ENCODE peak calls at places on chromosome 14, in six cellular contexts. One of them, this sample, is unnamed.

GRCh38 chr14:88975926-88976325 is 151.5 kb downstream of the TTC8 start:
- DNase-seq in GM23338: peak; percentile 6
- DNase-seq in PC-3: no peak
- DNase-seq in SK-N-SH: no peak
- DNase-seq in MM.1S: no peak
- DNase-seq in GM23248: no peak
- DNase-seq in this sample: no peak

GRCh38 chr14:38139926-38140325 is 67.8 kb upstream of the SSTR1 start:
- DNase-seq in GM23338: no peak
- DNase-seq in PC-3: no peak
- DNase-seq in SK-N-SH: no peak
- DNase-seq in MM.1S: no peak
- DNase-seq in GM23248: no peak
- DNase-seq in this sample: no peak

GRCh38 chr14:101820283-101820798 is 58.8 kb downstream of the PPP2R5C start:
- DNase-seq in GM23338: no peak
- DNase-seq in PC-3: no peak
- DNase-seq in SK-N-SH: no peak
- DNase-seq in MM.1S: no peak
- DNase-seq in GM23248: no peak
- DNase-seq in this sample: no peak

GRCh38 chr14:73625686-73626085 is 13.4 kb downstream of the ACOT6 start:
- DNase-seq in GM23338: no peak
- DNase-seq in PC-3: no peak
- DNase-seq in SK-N-SH: no peak
- DNase-seq in MM.1S: no peak
- DNase-seq in GM23248: no peak
- DNase-seq in this sample: no peak

GRCh38 chr14:34051966-34052657 is 101.2 kb upstream of the EGLN3 start:
- DNase-seq in GM23338: no peak
- DNase-seq in PC-3: peak; percentile 90
- DNase-seq in SK-N-SH: no peak
- DNase-seq in MM.1S: peak; percentile 54
- DNase-seq in GM23248: peak; percentile 83
- DNase-seq in this sample: no peak

GRCh38 chr14:80959448-80960006 is 4.1 kb downstream of the TSHR start:
- DNase-seq in GM23338: no peak
- DNase-seq in PC-3: no peak
- DNase-seq in SK-N-SH: no peak
- DNase-seq in MM.1S: peak; percentile 93
- DNase-seq in GM23248: no peak
- DNase-seq in this sample: no peak

GRCh38 chr14:20631023-20631820 is 10.3 kb downstream of the OR6S1 start:
- DNase-seq in GM23338: peak; percentile 73
- DNase-seq in PC-3: peak; percentile 86
- DNase-seq in SK-N-SH: no peak
- DNase-seq in MM.1S: peak; percentile 35
- DNase-seq in GM23248: peak; percentile 61
- DNase-seq in this sample: peak; percentile 70

GRCh38 chr14:86540636-86541247 is 1010.8 kb downstream of the FLRT2 start:
- DNase-seq in GM23338: no peak
- DNase-seq in PC-3: no peak
- DNase-seq in SK-N-SH: no peak
- DNase-seq in MM.1S: peak; percentile 51
- DNase-seq in GM23248: no peak
- DNase-seq in this sample: no peak

GRCh38 chr14:77503138-77503537 is 4.5 kb upstream of the ISM2 start:
- DNase-seq in GM23338: no peak
- DNase-seq in PC-3: no peak
- DNase-seq in SK-N-SH: no peak
- DNase-seq in MM.1S: no peak
- DNase-seq in GM23248: no peak
- DNase-seq in this sample: no peak

DNA sequence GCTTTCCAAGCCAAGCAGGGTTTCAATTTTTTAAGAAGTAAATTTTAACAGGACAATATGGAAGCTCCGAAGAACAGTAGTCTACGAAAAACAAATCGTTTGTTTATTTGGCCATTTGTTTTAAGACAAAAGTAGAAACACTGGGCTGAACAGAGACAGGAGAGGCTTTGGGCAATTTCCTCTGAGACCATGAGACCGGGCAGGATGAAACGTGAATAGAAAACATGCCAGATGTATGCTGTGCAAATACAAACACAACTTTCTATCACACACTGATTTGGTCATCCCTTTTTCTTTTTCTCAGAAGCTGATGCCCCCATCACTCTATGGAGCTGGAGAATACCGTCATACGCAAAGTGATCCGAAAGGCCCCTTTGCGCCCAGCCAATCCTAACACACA is 1111.1 kb downstream of the BCL11B start:
- DNase-seq in GM23338: no peak
- DNase-seq in PC-3: no peak
- DNase-seq in SK-N-SH: no peak
- DNase-seq in MM.1S: no peak
- DNase-seq in GM23248: no peak
- DNase-seq in this sample: no peak
- H3K4me1 ChIP-seq in GM23338: peaks cover 10% of the 10 kb centered on the region
- H3K4me1 ChIP-seq in PC-3: no peaks in the 10 kb centered on the region
- H3K4me1 ChIP-seq in SK-N-SH: no peaks in the 10 kb centered on the region
- H3K4me1 ChIP-seq in MM.1S: no peaks in the 10 kb centered on the region
- H3K4me1 ChIP-seq in GM23248: no peaks in the 10 kb centered on the region
- H3K4me1 ChIP-seq in this sample: peaks cover 14% of the 10 kb centered on the region

DNA sequence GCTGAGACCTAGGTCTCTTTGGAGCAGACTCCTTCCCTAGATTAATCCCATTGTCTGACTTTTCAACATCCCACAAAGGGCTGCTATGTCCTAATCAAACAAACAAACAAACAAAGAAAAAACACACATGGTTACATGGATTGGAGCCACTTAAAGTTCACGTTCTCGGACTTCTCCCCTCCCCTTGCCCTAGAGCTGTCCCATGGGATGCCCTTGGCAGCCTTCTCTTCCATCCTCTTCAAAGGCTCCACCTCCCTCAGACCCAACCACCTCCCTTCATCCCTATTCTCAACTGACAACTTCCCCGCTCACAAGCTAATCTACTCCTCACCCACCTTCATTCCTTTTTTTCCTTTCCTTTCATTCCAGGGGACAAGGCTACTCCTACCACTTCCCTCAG is 40.5 kb downstream of the GPR135 start:
- DNase-seq in GM23338: no peak
- DNase-seq in PC-3: no peak
- DNase-seq in SK-N-SH: no peak
- DNase-seq in MM.1S: no peak
- DNase-seq in GM23248: no peak
- DNase-seq in this sample: peak; percentile 7
- TF ChIP-seq EZH2phosphoT487 in GM23338: no peak
- TF ChIP-seq EZH2phosphoT487 in PC-3: no peak
- TF ChIP-seq EZH2phosphoT487 in SK-N-SH: no peak
- TF ChIP-seq EZH2phosphoT487 in MM.1S: no peak
- TF ChIP-seq EZH2phosphoT487 in GM23248: no peak
- TF ChIP-seq EZH2phosphoT487 in this sample: no peak

DNA sequence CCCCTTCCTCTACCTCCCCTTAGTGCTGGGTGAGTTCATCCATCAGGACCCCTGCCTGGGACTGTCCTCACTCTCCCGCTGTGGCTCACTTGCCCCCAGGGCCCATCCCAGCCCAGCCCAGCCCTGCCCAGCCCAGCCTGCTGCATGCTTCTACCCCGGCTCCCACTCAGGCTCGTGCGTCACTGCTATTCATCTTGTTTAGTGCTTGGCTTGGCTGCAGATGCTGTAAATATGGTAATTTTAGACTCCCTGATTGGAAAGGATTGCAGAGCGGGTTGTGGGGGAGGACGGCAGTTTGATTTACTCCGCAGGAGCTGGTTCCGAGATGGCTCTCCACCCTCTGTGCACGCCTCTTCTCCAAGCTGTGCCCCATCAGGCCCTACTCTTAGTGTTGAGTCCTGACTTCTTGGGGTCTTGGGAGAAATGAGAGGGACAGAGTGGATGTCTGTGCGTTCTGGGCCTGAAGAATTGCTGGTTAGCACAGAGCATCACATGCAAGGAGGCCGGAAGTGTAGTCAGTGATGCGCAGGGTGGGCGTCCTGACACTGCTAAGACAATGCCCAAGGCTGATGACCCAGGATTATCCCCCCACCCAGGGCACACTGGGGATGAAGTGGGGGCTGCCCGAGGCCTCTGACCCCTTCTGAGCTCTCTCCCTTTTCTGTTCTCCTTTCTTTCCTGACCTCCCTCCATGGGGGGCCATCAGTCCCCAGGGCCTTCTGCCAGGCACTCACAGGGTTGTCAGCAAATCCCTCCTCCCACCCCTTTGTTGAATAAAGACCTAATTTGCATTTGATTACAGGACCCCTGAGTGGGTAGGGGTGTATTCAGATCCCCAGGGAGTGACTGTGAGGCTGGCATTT is 244.4 kb downstream of the ZFP36L1 start:
- DNase-seq in GM23338: peak; percentile 15
- DNase-seq in PC-3: peak; percentile 97
- DNase-seq in SK-N-SH: peak; percentile 46
- DNase-seq in MM.1S: no peak
- DNase-seq in GM23248: peak; percentile 98
- DNase-seq in this sample: peak; percentile 68
- H3F3A ChIP-seq in GM23338: peaks cover 2% of the 10 kb centered on the region
- H3F3A ChIP-seq in PC-3: peaks cover 5% of the 10 kb centered on the region
- H3F3A ChIP-seq in SK-N-SH: peaks cover 11% of the 10 kb centered on the region
- H3F3A ChIP-seq in MM.1S: no peaks in the 10 kb centered on the region
- H3F3A ChIP-seq in GM23248: peaks cover 54% of the 10 kb centered on the region
- H3F3A ChIP-seq in this sample: peaks cover 20% of the 10 kb centered on the region

GRCh38 chr14:23143911-23144310 is 24.9 kb upstream of the CEBPE start:
- DNase-seq in GM23338: no peak
- DNase-seq in PC-3: no peak
- DNase-seq in SK-N-SH: no peak
- DNase-seq in MM.1S: no peak
- DNase-seq in GM23248: peak; percentile 17
- DNase-seq in this sample: no peak
- H3K4me1 ChIP-seq in GM23338: no peaks in the 10 kb centered on the region
- H3K4me1 ChIP-seq in PC-3: no peaks in the 10 kb centered on the region
- H3K4me1 ChIP-seq in SK-N-SH: no peaks in the 10 kb centered on the region
- H3K4me1 ChIP-seq in MM.1S: peaks cover 4% of the 10 kb centered on the region
- H3K4me1 ChIP-seq in GM23248: peaks cover 16% of the 10 kb centered on the region
- H3K4me1 ChIP-seq in this sample: peaks cover 10% of the 10 kb centered on the region

GRCh38 chr14:70697681-70698080 is 56.0 kb downstream of the TTC9 start:
- DNase-seq in GM23338: no peak
- DNase-seq in PC-3: peak; percentile 85
- DNase-seq in SK-N-SH: no peak
- DNase-seq in MM.1S: no peak
- DNase-seq in GM23248: peak; percentile 41
- DNase-seq in this sample: no peak

GRCh38 chr14:70701610-70702009 is 59.9 kb downstream of the TTC9 start:
- DNase-seq in GM23338: no peak
- DNase-seq in PC-3: no peak
- DNase-seq in SK-N-SH: no peak
- DNase-seq in MM.1S: no peak
- DNase-seq in GM23248: no peak
- DNase-seq in this sample: no peak

GRCh38 chr14:70700955-70701354 is 59.2 kb downstream of the TTC9 start:
- DNase-seq in GM23338: no peak
- DNase-seq in PC-3: no peak
- DNase-seq in SK-N-SH: no peak
- DNase-seq in MM.1S: no peak
- DNase-seq in GM23248: no peak
- DNase-seq in this sample: no peak

GRCh38 chr14:70702154-70702553 is 60.4 kb downstream of the TTC9 start:
- DNase-seq in GM23338: no peak
- DNase-seq in PC-3: no peak
- DNase-seq in SK-N-SH: no peak
- DNase-seq in MM.1S: no peak
- DNase-seq in GM23248: no peak
- DNase-seq in this sample: no peak

DNA sequence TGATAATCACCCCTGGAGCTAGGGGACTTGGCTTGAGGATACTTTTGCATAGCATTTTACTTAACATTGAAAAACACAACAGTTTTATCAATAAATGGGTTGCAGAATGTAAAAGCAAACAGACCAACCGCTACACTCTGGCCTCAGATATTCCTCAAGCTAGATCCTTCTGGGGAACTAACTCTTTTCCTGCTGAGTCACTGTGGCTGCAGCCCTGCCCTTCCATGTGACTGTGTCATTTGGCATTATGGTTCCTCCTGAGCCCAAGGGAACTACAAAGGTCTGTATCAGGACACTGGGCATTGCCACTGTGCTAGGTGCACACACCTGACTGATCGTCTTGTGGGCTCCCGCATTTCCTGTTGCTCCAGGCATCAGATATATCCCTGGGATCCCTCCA is 56.6 kb downstream of the TTC9 start:
- DNase-seq in GM23338: no peak
- DNase-seq in PC-3: peak; percentile 87
- DNase-seq in SK-N-SH: no peak
- DNase-seq in MM.1S: no peak
- DNase-seq in GM23248: peak; percentile 72
- DNase-seq in this sample: no peak
- TF ChIP-seq EZH2phosphoT487 in GM23338: no peak
- TF ChIP-seq EZH2phosphoT487 in PC-3: no peak
- TF ChIP-seq EZH2phosphoT487 in SK-N-SH: no peak
- TF ChIP-seq EZH2phosphoT487 in MM.1S: no peak
- TF ChIP-seq EZH2phosphoT487 in GM23248: no peak
- TF ChIP-seq EZH2phosphoT487 in this sample: no peak

GRCh38 chr14:92516966-92517350 is 3.4 kb downstream of the RIN3 start:
- DNase-seq in GM23338: no peak
- DNase-seq in PC-3: no peak
- DNase-seq in SK-N-SH: no peak
- DNase-seq in MM.1S: no peak
- DNase-seq in GM23248: no peak
- DNase-seq in this sample: no peak
- H3F3A ChIP-seq in GM23338: peaks cover 3% of the 10 kb centered on the region
- H3F3A ChIP-seq in PC-3: no peaks in the 10 kb centered on the region
- H3F3A ChIP-seq in SK-N-SH: peaks cover 6% of the 10 kb centered on the region
- H3F3A ChIP-seq in MM.1S: no peaks in the 10 kb centered on the region
- H3F3A ChIP-seq in GM23248: peaks cover 10% of the 10 kb centered on the region
- H3F3A ChIP-seq in this sample: no peaks in the 10 kb centered on the region

GRCh38 chr14:99183716-99184115 is 88.3 kb downstream of the BCL11B start:
- DNase-seq in GM23338: no peak
- DNase-seq in PC-3: no peak
- DNase-seq in SK-N-SH: no peak
- DNase-seq in MM.1S: no peak
- DNase-seq in GM23248: no peak
- DNase-seq in this sample: no peak

GRCh38 chr14:99182548-99183115 is 89.4 kb downstream of the BCL11B start:
- DNase-seq in GM23338: no peak
- DNase-seq in PC-3: no peak
- DNase-seq in SK-N-SH: no peak
- DNase-seq in MM.1S: no peak
- DNase-seq in GM23248: no peak
- DNase-seq in this sample: no peak

GRCh38 chr14:99181804-99182520 is 90.0 kb downstream of the BCL11B start:
- DNase-seq in GM23338: no peak
- DNase-seq in PC-3: no peak
- DNase-seq in SK-N-SH: no peak
- DNase-seq in MM.1S: no peak
- DNase-seq in GM23248: no peak
- DNase-seq in this sample: no peak

GRCh38 chr14:99181246-99181645 is 90.8 kb downstream of the BCL11B start:
- DNase-seq in GM23338: no peak
- DNase-seq in PC-3: no peak
- DNase-seq in SK-N-SH: no peak
- DNase-seq in MM.1S: no peak
- DNase-seq in GM23248: no peak
- DNase-seq in this sample: no peak

GRCh38 chr14:99183311-99183710 is 88.7 kb downstream of the BCL11B start:
- DNase-seq in GM23338: no peak
- DNase-seq in PC-3: no peak
- DNase-seq in SK-N-SH: no peak
- DNase-seq in MM.1S: no peak
- DNase-seq in GM23248: no peak
- DNase-seq in this sample: no peak
- H3K4me1 ChIP-seq in GM23338: peaks cover 15% of the 10 kb centered on the region
- H3K4me1 ChIP-seq in PC-3: no peaks in the 10 kb centered on the region
- H3K4me1 ChIP-seq in SK-N-SH: no peaks in the 10 kb centered on the region
- H3K4me1 ChIP-seq in MM.1S: no peaks in the 10 kb centered on the region
- H3K4me1 ChIP-seq in GM23248: no peaks in the 10 kb centered on the region
- H3K4me1 ChIP-seq in this sample: no peaks in the 10 kb centered on the region

GRCh38 chr14:103107455-103107854 is 12.9 kb downstream of the EXOC3L4 start:
- DNase-seq in GM23338: no peak
- DNase-seq in PC-3: no peak
- DNase-seq in SK-N-SH: no peak
- DNase-seq in MM.1S: no peak
- DNase-seq in GM23248: no peak
- DNase-seq in this sample: no peak
- TF ChIP-seq EZH2phosphoT487 in GM23338: no peak
- TF ChIP-seq EZH2phosphoT487 in PC-3: no peak
- TF ChIP-seq EZH2phosphoT487 in SK-N-SH: no peak
- TF ChIP-seq EZH2phosphoT487 in MM.1S: no peak
- TF ChIP-seq EZH2phosphoT487 in GM23248: no peak
- TF ChIP-seq EZH2phosphoT487 in this sample: no peak

This sample was measured in neural progenitor cell.